ENCODE peak calls at places on chromosomes 5 and 9, in four cellular contexts. Q, V, K and G are unnamed samples.

GRCh38 chr9:20788526-20789421 is 104.7 kb downstream of the FOCAD start:
- DNase-seq in V (no peak), K (no peak), Q (peak), G (no peak)

GRCh38 chr9:108257387-108257786 is 598.4 kb downstream of the ACTL7B start:
- DNase-seq in K (no peak), Q (peak), V (no peak), G (no peak)

GRCh38 chr5:10836991-10837390 is 76.0 kb upstream of the DAP start:
- DNase-seq in V (no peak), Q (no peak), K (no peak), G (peak)

GRCh38 chr9:8156336-8156735 is 356.8 kb upstream of the DMAC1 start:
- DNase-seq in V (no peak), K (no peak), Q (no peak), G (no peak)

GRCh38 chr5:175610898-175611297 is 47.0 kb upstream of the HRH2 start:
- DNase-seq in V (no peak), Q (no peak), K (no peak), G (no peak)

GRCh38 chr9:114559830-114560520 is 27.6 kb upstream of the ATP6V1G1 start:
- DNase-seq in Q (peak), K (no peak), V (no peak), G (no peak)

GRCh38 chr9:90914868-90915483 is 113.4 kb downstream of the SYK start:
- DNase-seq in Q (peak), V (peak), K (peak), G (no peak)

GRCh38 chr9:129101279-129101678 is 9.3 kb downstream of the CRAT start:
- DNase-seq in K (no peak), V (no peak), Q (no peak), G (no peak)

GRCh38 chr9:132901859-132902831 is 23.4 kb downstream of the SPACA9 start:
- DNase-seq in Q (peak), V (peak), K (peak), G (peak)

GRCh38 chr5:54360925-54361662 is 50.7 kb upstream of the ARL15 start:
- DNase-seq in V (no peak), Q (no peak), K (no peak), G (no peak)

GRCh38 chr5:179162351-179163235 is 102.4 kb downstream of the ZNF354C start:
- DNase-seq in Q (no peak), V (no peak), K (no peak), G (no peak)

GRCh38 chr9:74001382-74001781 is 495.8 kb upstream of the RORB start:
- DNase-seq in V (no peak), Q (no peak), K (no peak), G (no peak)

GRCh38 chr5:50965621-50966362 is 299.4 kb downstream of the PARP8 start:
- DNase-seq in K (no peak), V (no peak), Q (peak), G (no peak)

GRCh38 chr9:128992995-128993394 is 35.1 kb downstream of the SH3GLB2 start:
- DNase-seq in K (no peak), V (no peak), Q (peak), G (no peak)

GRCh38 chr9:124733964-124734740 is 37.0 kb downstream of the NR6A1 start:
- DNase-seq in V (no peak), K (no peak), Q (no peak), G (no peak)

GRCh38 chr5:119746984-119747383 is 117.6 kb downstream of the FAM170A start:
- DNase-seq in Q (no peak), V (no peak), K (no peak), G (no peak)

GRCh38 chr5:91224459-91224858 is 158.7 kb downstream of the ARRDC3 start:
- DNase-seq in V (no peak), Q (no peak), K (no peak), G (no peak)

GRCh38 chr5:150434502-150434901 is 15.0 kb downstream of the RPS14 start:
- DNase-seq in V (no peak), K (no peak), Q (no peak), G (no peak)

GRCh38 chr9:129485140-129485758 is 135.7 kb downstream of the C9orf50 start:
- DNase-seq in V (no peak), K (no peak), Q (no peak), G (no peak)

GRCh38 chr5:74261906-74262305 is 378.6 kb downstream of the ENC1 start:
- DNase-seq in Q (no peak), V (no peak), K (no peak), G (no peak)

GRCh38 chr5:107486489-107486888 is 184.2 kb downstream of the EFNA5 start:
- DNase-seq in K (peak), Q (no peak), V (no peak), G (no peak)

GRCh38 chr9:131677445-131678180 is 62.3 kb downstream of the RAPGEF1 start:
- DNase-seq in V (no peak), K (no peak), Q (peak), G (no peak)